ENCODE peak calls at places on chromosomes 13 and 19, in nine cellular contexts. U is foreskin fibroblast; S is uterus; Y is stomach; L is neural progenitor cell; D is AG04450; M is upper lobe of right lung; J is CD8-positive, alpha-beta T cell; Z is HFF-Myc. C is an unnamed sample.

GRCh38 chr19:19613456-19613855 is 5.0 kb downstream of the PBX4 start:
- DNase-seq in M (no peak), J (no peak), Z (no peak), D (no peak), S (no peak), Y (no peak), L (no peak), U (no peak), C (no peak)

GRCh38 chr13:59038824-59039223 is 1124.9 kb downstream of the DIAPH3 start:
- DNase-seq in J (no peak), Z (no peak), D (no peak), L (no peak), Y (no peak), S (no peak), M (no peak), U (no peak), C (no peak)

GRCh38 chr13:113453962-113454361 is 674 bp upstream of the ADPRHL1 start:
- DNase-seq in L (no peak), S (peak; percentile 3), M (no peak), Y (no peak), D (no peak), U (peak; percentile 80), J (no peak), Z (no peak), C (no peak)

GRCh38 chr19:44712864-44713515 is 14.0 kb downstream of the CEACAM16 start:
- DNase-seq in D (no peak), L (no peak), Z (no peak), U (no peak), M (no peak), Y (no peak), S (no peak), J (no peak), C (no peak)

GRCh38 chr19:33568706-33569105 is 47.1 kb upstream of the PEPD start:
- DNase-seq in D (no peak), J (no peak), L (no peak), Z (no peak), S (no peak), Y (no peak), M (no peak), U (no peak), C (no peak)

GRCh38 chr19:18379803-18380747 is 5.9 kb upstream of the GDF15 start:
- DNase-seq in D (peak; percentile 84), J (no peak), L (no peak), Y (peak; percentile 90), S (peak; percentile 99), Z (peak; percentile 81), M (peak; percentile 88), U (peak; percentile 94), C (peak; percentile 100)

GRCh38 chr19:31111741-31112140 is 237.5 kb downstream of the TSHZ3 start:
- DNase-seq in D (no peak), U (no peak), M (no peak), L (no peak), Y (no peak), Z (no peak), S (no peak), J (no peak), C (no peak)

GRCh38 chr19:30052122-30053075 is 110.4 kb downstream of the URI1 start:
- DNase-seq in L (no peak), D (no peak), Y (no peak), M (no peak), S (no peak), U (no peak), J (no peak), Z (no peak), C (no peak)

GRCh38 chr19:2045501-2046045 is 5.5 kb downstream of the MKNK2 start:
- DNase-seq in J (no peak), S (no peak), Z (no peak), D (no peak), M (no peak), U (no peak), L (no peak), Y (peak; percentile 92), C (no peak)

GRCh38 chr19:19021115-19021514 is 12.2 kb downstream of the SUGP2 start:
- DNase-seq in M (no peak), D (peak; percentile 27), Y (no peak), S (no peak), J (no peak), Z (no peak), L (no peak), U (peak; percentile 47), C (peak; percentile 30)

GRCh38 chr19:38251564-38252051 is 4.6 kb downstream of the PPP1R14A start:
- DNase-seq in M (no peak), Y (no peak), S (peak; percentile 57), U (no peak), D (no peak), J (no peak), Z (no peak), L (no peak), C (no peak)

GRCh38 chr13:26541678-26542553 is 15.6 kb upstream of the WASF3 start:
- DNase-seq in M (no peak), D (no peak), J (no peak), S (no peak), Y (no peak), U (no peak), Z (no peak), L (no peak), C (peak; percentile 51)

GRCh38 chr13:97254809-97255208 is 32.7 kb downstream of the MBNL2 start:
- DNase-seq in U (peak; percentile 57), J (no peak), D (no peak), M (no peak), Y (no peak), L (no peak), S (no peak), Z (no peak), C (no peak)

GRCh38 chr19:7529610-7530490 is 5.7 kb upstream of the PNPLA6 start:
- DNase-seq in J (no peak), D (no peak), U (no peak), L (no peak), M (no peak), S (no peak), Z (no peak), Y (no peak), C (no peak)

GRCh38 chr19:42693760-42694350 is 46.4 kb downstream of the PSG3 start:
- DNase-seq in J (no peak), Y (no peak), Z (peak; percentile 11), S (no peak), D (peak; percentile 2), L (no peak), M (no peak), U (peak; percentile 30), C (peak; percentile 3)

GRCh38 chr13:27038323-27038722 is 133.3 kb downstream of the USP12 start:
- DNase-seq in D (no peak), Y (no peak), L (no peak), Z (no peak), U (peak; percentile 48), S (no peak), M (no peak), J (no peak), C (no peak)

GRCh38 chr13:28564030-28564429 is 69.1 kb upstream of the FLT1 start:
- DNase-seq in Y (no peak), M (peak; percentile 87), D (no peak), L (no peak), S (no peak), Z (no peak), U (no peak), J (no peak), C (peak; percentile 66)

GRCh38 chr13:68428292-68428691 is 1198.2 kb upstream of the PCDH9 start:
- DNase-seq in S (no peak), U (no peak), D (no peak), Y (no peak), L (no peak), J (no peak), M (no peak), Z (no peak), C (no peak)

GRCh38 chr13:92260363-92260762 is 861.9 kb downstream of the GPC5 start:
- DNase-seq in D (no peak), M (no peak), Z (no peak), J (no peak), L (no peak), Y (no peak), S (no peak), U (no peak), C (no peak)

GRCh38 chr13:25117312-25117711 is 21.4 kb downstream of the PABPC3 start:
- DNase-seq in Y (peak; percentile 50), U (no peak), Z (no peak), M (no peak), J (no peak), S (no peak), L (no peak), D (no peak), C (no peak)

GRCh38 chr13:40484981-40485380 is 181.5 kb downstream of the FOXO1 start:
- DNase-seq in S (no peak), Z (no peak), U (no peak), D (no peak), J (no peak), L (no peak), Y (no peak), M (no peak), C (peak; percentile 31)

GRCh38 chr19:28641395-28641794 is 571.6 kb downstream of the UQCRFS1 start:
- DNase-seq in U (no peak), M (no peak), J (no peak), L (no peak), D (no peak), S (no peak), Y (no peak), Z (no peak), C (no peak)

GRCh38 chr19:15101479-15102082 is 5.6 kb upstream of the SYDE1 start:
- DNase-seq in Z (no peak), M (no peak), J (no peak), L (peak; percentile 45), D (no peak), U (no peak), S (no peak), Y (peak; percentile 52), C (no peak)

GRCh38 chr19:54439174-54439851 is 9.7 kb upstream of the LENG8 start:
- DNase-seq in D (no peak), L (peak; percentile 81), U (no peak), Y (peak; percentile 39), S (no peak), M (no peak), J (peak; percentile 39), Z (no peak), C (no peak)
- TF ChIP-seq CTCF in D (peak; percentile 48), L (peak; percentile 74), U (peak; percentile 32), Y (no peak), S (peak; percentile 9), M (peak; percentile 17), J (no peak), Z (peak; percentile 54), C (peak; percentile 75)

GRCh38 chr13:94860981-94861407 is 148.6 kb upstream of the SOX21 start:
- DNase-seq in L (no peak), S (no peak), Z (no peak), M (no peak), D (no peak), U (peak; percentile 7), J (no peak), Y (no peak), C (no peak)
- H3K4me3 ChIP-seq in L (no peak overlapping the region), S (peak overlapping the region; percentile 8), Z (peak overlapping the region; percentile 12), M (peak overlapping the region; percentile 37), D (peak overlapping the region; percentile 28), U (peak overlapping the region; percentile 40), J (peak overlapping the region; percentile 42), Y (peak overlapping the region; percentile 22), C (no peak overlapping the region)

GRCh38 chr19:49210108-49210900 is 52.7 kb downstream of the TRPM4 start:
- DNase-seq in Y (no peak), M (peak; percentile 71), L (peak; percentile 94), U (no peak), S (peak; percentile 47), J (peak; percentile 46), D (no peak), Z (no peak), C (no peak)
- TF ChIP-seq CTCF in Y (no peak), M (no peak), L (peak; percentile 60), U (no peak), S (no peak), J (no peak), D (no peak), Z (no peak), C (no peak)

GRCh38 chr19:13493516-13494310 is 12.6 kb downstream of the CACNA1A start:
- DNase-seq in J (no peak), M (no peak), S (no peak), D (no peak), Y (no peak), Z (no peak), U (no peak), L (no peak), C (no peak)
- H3K4me3 ChIP-seq in J (no peak overlapping the region), M (no peak overlapping the region), S (no peak overlapping the region), D (no peak overlapping the region), Y (no peak overlapping the region), Z (no peak overlapping the region), U (no peak overlapping the region), L (no peak overlapping the region), C (no peak overlapping the region)